ENCODE peak calls at places on chromosome 22, in four cellular contexts. K, Y, W and S are unnamed samples.

GRCh38 chr22:36769541-36769940 is 6.4 kb downstream of the IFT27 start:
- DNase-seq in K (no peak), Y (no peak), W (no peak), S (no peak)

GRCh38 chr22:28222976-28223375 is 303.9 kb upstream of the PITPNB start:
- DNase-seq in K (no peak), Y (peak), W (no peak), S (no peak)

GRCh38 chr22:29195118-29195963 is 10.4 kb upstream of the EMID1 start:
- DNase-seq in K (no peak), Y (peak), W (no peak), S (no peak)

GRCh38 chr22:37443086-37443485 is 15.8 kb upstream of the ELFN2 start:
- DNase-seq in K (no peak), Y (no peak), W (no peak), S (no peak)

GRCh38 chr22:22877523-22878210 is 9.9 kb upstream of the IGLL5 start:
- DNase-seq in K (no peak), Y (peak), W (peak), S (peak)

GRCh38 chr22:24460418-24461089 is 33.2 kb downstream of the ADORA2A start:
- DNase-seq in K (no peak), Y (peak), W (no peak), S (peak)

GRCh38 chr22:43550024-43550620 is 138.3 kb downstream of the MPPED1 start:
- DNase-seq in K (no peak), Y (no peak), W (no peak), S (no peak)

GRCh38 chr22:20549232-20549841 is 41.9 kb downstream of the MED15 start:
- DNase-seq in K (peak), Y (no peak), W (no peak), S (peak)

GRCh38 chr22:50694099-50694498 is 21.5 kb downstream of the SHANK3 start:
- DNase-seq in K (no peak), Y (peak), W (no peak), S (peak)